ENCODE peak calls at places on chromosomes 13 and 19, in seven cellular contexts. L, Q, W, S, C, R and F are unnamed samples.
A peak's percentile ranks its signal among the peaks of the same experiment; 100 is the strongest.

GRCh38 chr19:29971648-29972047 is 29.6 kb downstream of the URI1 start:
- DNase-seq in L (no peak), Q (no peak), W (no peak), S (no peak), C (no peak), R (no peak), F (no peak)

GRCh38 chr19:4278010-4278409 is 1.1 kb upstream of the SHD start:
- DNase-seq in L (no peak), Q (no peak), W (no peak), S (no peak), C (no peak), R (no peak), F (no peak)

GRCh38 chr13:20526664-20527063 is 1.0 kb upstream of the CRYL1 start:
- DNase-seq in L (no peak), Q (peak; percentile 6), W (no peak), S (no peak), C (no peak), R (no peak), F (no peak)

GRCh38 chr13:43156916-43157315 is 133.5 kb downstream of the DNAJC15 start:
- DNase-seq in L (no peak), Q (peak; percentile 35), W (no peak), S (no peak), C (no peak), R (no peak), F (no peak)

GRCh38 chr13:110887955-110888333 is 26.9 kb downstream of the ANKRD10 start:
- DNase-seq in L (no peak), Q (no peak), W (no peak), S (no peak), C (no peak), R (no peak), F (no peak)

GRCh38 chr19:41302624-41303351 is 7.2 kb upstream of the CCDC97 start:
- DNase-seq in L (peak; percentile 82), Q (no peak), W (peak; percentile 71), S (peak; percentile 86), C (no peak), R (no peak), F (peak; percentile 67)

GRCh38 chr19:2270157-2270571 is 11.8 kb downstream of the PEAK3 start:
- DNase-seq in L (peak; percentile 90), Q (peak; percentile 39), W (no peak), S (peak; percentile 53), C (no peak), R (peak; percentile 69), F (peak; percentile 85)

GRCh38 chr13:86881390-86881789 is 789.8 kb upstream of the SLITRK5 start:
- DNase-seq in L (no peak), Q (no peak), W (no peak), S (no peak), C (no peak), R (no peak), F (no peak)

GRCh38 chr19:58560007-58560887 is 1.8 kb upstream of the UBE2M start:
- DNase-seq in L (peak; percentile 39), Q (no peak), W (no peak), S (no peak), C (no peak), R (no peak), F (peak; percentile 66)

GRCh38 chr19:49061000-49061399 is 3.5 kb upstream of the CGB7 start:
- DNase-seq in L (no peak), Q (no peak), W (no peak), S (no peak), C (no peak), R (no peak), F (no peak)

GRCh38 chr19:4776436-4777205 is 14.9 kb upstream of the FEM1A start:
- DNase-seq in L (no peak), Q (peak; percentile 14), W (no peak), S (no peak), C (no peak), R (no peak), F (no peak)

GRCh38 chr13:104171132-104171531 is 1104.9 kb upstream of the SLC10A2 start:
- DNase-seq in L (no peak), Q (no peak), W (no peak), S (no peak), C (no peak), R (no peak), F (no peak)

GRCh38 chr19:48006762-48007161 is 12.3 kb downstream of the ELSPBP1 start:
- DNase-seq in L (no peak), Q (no peak), W (peak; percentile 10), S (peak; percentile 30), C (no peak), R (no peak), F (no peak)

GRCh38 chr13:30791354-30791921 is 56.1 kb downstream of the ALOX5AP start:
- DNase-seq in L (no peak), Q (peak; percentile 43), W (no peak), S (no peak), C (no peak), R (no peak), F (no peak)

GRCh38 chr19:994516-994915 is 5.7 kb upstream of the GRIN3B start:
- DNase-seq in L (no peak), Q (no peak), W (no peak), S (no peak), C (no peak), R (no peak), F (no peak)

GRCh38 chr13:21957833-21958232 is 287.0 kb downstream of the FGF9 start:
- DNase-seq in L (no peak), Q (no peak), W (no peak), S (no peak), C (no peak), R (no peak), F (no peak)

GRCh38 chr13:99331881-99332293 is 24.7 kb upstream of the GPR183 start:
- DNase-seq in L (no peak), Q (no peak), W (no peak), S (peak; percentile 40), C (no peak), R (no peak), F (no peak)